ENCODE peak calls at places on chromosomes 11 and 22, in four cellular contexts. O, K, P and I are unnamed samples.

GRCh38 chr11:17528181-17528691 is 16.0 kb downstream of the USH1C start:
- DNase-seq in O (peak; percentile 88), K (peak; percentile 23), P (peak; percentile 88), I (peak; percentile 82)

GRCh38 chr11:57491371-57492061 is 24.0 kb downstream of the SLC43A1 start:
- DNase-seq in O (peak; percentile 76), K (peak; percentile 38), P (peak; percentile 73), I (peak; percentile 78)

GRCh38 chr11:75577198-75577597 is 15.1 kb downstream of the SERPINH1 start:
- DNase-seq in O (peak; percentile 85), K (no peak), P (peak; percentile 84), I (peak; percentile 78)

GRCh38 chr11:102639656-102640055 is 14.5 kb upstream of the MMP20 start:
- DNase-seq in O (no peak), K (no peak), P (no peak), I (no peak)

GRCh38 chr11:1548221-1549070 is 23.6 kb downstream of the DUSP8 start:
- DNase-seq in O (no peak), K (no peak), P (peak; percentile 76), I (peak; percentile 73)

GRCh38 chr11:77195071-77195705 is 67.1 kb downstream of the MYO7A start:
- DNase-seq in O (no peak), K (no peak), P (no peak), I (no peak)

GRCh38 chr11:75554258-75555022 is 7.6 kb upstream of the SERPINH1 start:
- DNase-seq in O (peak; percentile 81), K (peak; percentile 73), P (peak; percentile 96), I (peak; percentile 89)

GRCh38 chr22:29205598-29206371 is at the start of gene EMID1:
- DNase-seq in O (peak; percentile 73), K (no peak), P (peak; percentile 90), I (peak; percentile 58)

GRCh38 chr11:124961972-124962609 is 8.1 kb downstream of the CCDC15 start:
- DNase-seq in O (peak; percentile 64), K (peak; percentile 78), P (peak; percentile 60), I (no peak)

GRCh38 chr11:33557201-33557600 is 143.4 kb downstream of the C11orf91 start:
- DNase-seq in O (no peak), K (no peak), P (no peak), I (no peak)

GRCh38 chr22:50360578-50360977 is 17.5 kb downstream of the PPP6R2 start:
- DNase-seq in O (no peak), K (no peak), P (no peak), I (no peak)

GRCh38 chr11:76185511-76185910 is 20.8 kb downstream of the WNT11 start:
- DNase-seq in O (no peak), K (no peak), P (no peak), I (no peak)

GRCh38 chr11:4125141-4125540 is 30.5 kb downstream of the RRM1 start:
- DNase-seq in O (no peak), K (no peak), P (no peak), I (no peak)

GRCh38 chr11:126518130-126518995 is 162.9 kb downstream of the ST3GAL4 start:
- DNase-seq in O (no peak), K (no peak), P (peak; percentile 81), I (no peak)

GRCh38 chr11:122081073-122081472 is 34.9 kb downstream of the BLID start:
- DNase-seq in O (no peak), K (no peak), P (no peak), I (no peak)

GRCh38 chr11:1453611-1454386 is 32.8 kb downstream of the MOB2 start:
- DNase-seq in O (peak; percentile 68), K (peak; percentile 44), P (no peak), I (peak; percentile 89)

GRCh38 chr11:40388097-40388818 is 1071.2 kb downstream of the LRRC4C start:
- DNase-seq in O (no peak), K (no peak), P (no peak), I (no peak)

GRCh38 chr11:5620606-5621521 is 3.9 kb upstream of the TRIM34 start:
- DNase-seq in O (peak; percentile 30), K (peak; percentile 42), P (no peak), I (no peak)

GRCh38 chr11:68146704-68147474 is 25.7 kb upstream of the CHKA start:
- DNase-seq in O (peak; percentile 80), K (peak; percentile 97), P (peak; percentile 82), I (no peak)

GRCh38 chr22:26722159-26722558 is 64.8 kb downstream of the MIAT start:
- DNase-seq in O (no peak), K (no peak), P (no peak), I (no peak)

GRCh38 chr11:116173946-116174911 is 598.6 kb downstream of the BUD13 start:
- DNase-seq in O (no peak), K (no peak), P (no peak), I (no peak)

GRCh38 chr11:693415-693831 is 1.6 kb downstream of the DEAF1 start:
- DNase-seq in O (no peak), K (no peak), P (no peak), I (no peak)

GRCh38 chr11:129709801-129710398 is 105.7 kb upstream of the TMEM45B start:
- DNase-seq in O (no peak), K (no peak), P (no peak), I (no peak)

GRCh38 chr11:119012629-119013170 is 5.4 kb downstream of the RPS25 start:
- DNase-seq in O (peak; percentile 9), K (no peak), P (no peak), I (no peak)

GRCh38 chr22:19068784-19069271 is 53.4 kb downstream of the DGCR2 start:
- DNase-seq in O (no peak), K (no peak), P (no peak), I (no peak)

GRCh38 chr11:10866893-10867331 is 9.1 kb upstream of the ZBED5 start:
- DNase-seq in O (no peak), K (no peak), P (peak; percentile 4), I (no peak)

GRCh38 chr11:88293931-88294330 is 43.6 kb downstream of the CTSC start:
- DNase-seq in O (no peak), K (no peak), P (no peak), I (no peak)

GRCh38 chr11:575324-575995 is 810 bp upstream of the PHRF1 start:
- DNase-seq in O (no peak), K (peak; percentile 59), P (no peak), I (peak; percentile 74)

GRCh38 chr11:122486793-122487495 is 168.6 kb upstream of the UBASH3B start:
- DNase-seq in O (no peak), K (no peak), P (no peak), I (peak; percentile 56)

DNA sequence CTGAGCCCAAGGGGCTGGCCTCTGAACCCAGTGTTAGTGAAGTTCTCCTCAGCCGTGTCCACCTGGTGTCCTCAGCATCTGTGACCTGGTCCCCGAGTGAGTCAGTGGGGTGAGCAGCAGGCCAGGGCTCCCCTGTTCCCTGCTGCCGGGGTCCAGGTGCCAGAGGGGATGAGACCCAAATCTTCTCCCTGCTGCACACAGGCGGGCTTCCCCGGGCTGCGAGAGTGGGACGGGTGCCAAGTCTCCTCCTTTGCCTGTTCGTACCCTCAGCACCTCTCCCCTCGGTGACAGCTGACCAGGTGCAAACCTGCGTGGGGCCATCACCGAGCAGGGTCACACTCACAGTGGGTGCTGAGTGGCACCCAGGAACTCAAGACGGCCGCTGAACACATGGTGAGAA is 514.6 kb downstream of the TBC1D22A start:
- DNase-seq in O (no peak), K (no peak), P (no peak), I (no peak)
- TF ChIP-seq FOXJ3 in O (no peak), K (no peak), P (no peak), I (no peak)

DNA sequence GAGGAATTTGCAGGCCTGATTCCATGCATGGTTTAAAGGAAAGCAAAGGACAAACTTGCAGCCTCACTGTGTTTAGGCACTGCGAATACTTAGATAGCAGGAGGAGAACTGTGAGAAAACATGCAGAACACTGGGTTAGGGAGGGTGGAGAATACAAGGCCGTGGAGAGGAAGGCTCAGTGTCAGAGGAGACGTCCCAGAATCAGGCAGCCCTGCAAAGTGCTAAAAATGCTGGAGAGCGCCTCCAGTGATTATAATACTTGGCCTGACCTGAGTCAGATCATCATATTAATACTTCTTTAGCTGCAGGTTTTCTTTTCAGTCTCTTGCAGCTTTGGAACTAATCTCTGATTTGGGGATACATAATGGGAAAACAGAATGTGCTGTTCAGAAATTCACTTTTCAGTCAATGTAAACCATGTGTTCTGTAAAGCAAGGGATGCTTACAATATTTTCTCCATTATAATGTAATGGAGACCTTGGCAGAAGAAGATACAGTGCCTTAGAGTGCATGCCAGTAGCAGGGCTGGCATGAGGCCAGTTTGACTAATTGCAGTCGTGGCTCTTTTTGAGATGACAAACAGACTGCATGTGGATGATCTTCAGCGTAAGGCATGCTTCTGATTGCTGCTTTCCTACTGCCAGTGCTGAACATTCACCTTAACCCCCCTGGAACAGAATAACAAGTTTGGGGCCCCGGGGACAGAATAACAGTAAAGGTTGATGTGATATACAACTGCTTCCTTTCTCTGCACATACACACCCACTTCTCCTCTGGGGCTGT is 16.8 kb downstream of the EXT2 start:
- DNase-seq in O (no peak), K (no peak), P (peak; percentile 58), I (no peak)
- TF ChIP-seq FOXJ3 in O (no peak), K (no peak), P (no peak), I (no peak)

GRCh38 chr22:39809772-39810557 is 83.6 kb downstream of the ENTHD1 start:
- DNase-seq in O (no peak), K (no peak), P (no peak), I (no peak)

GRCh38 chr22:39815882-39816395 is 77.6 kb downstream of the ENTHD1 start:
- DNase-seq in O (no peak), K (no peak), P (no peak), I (no peak)

GRCh38 chr22:39818050-39818449 is 75.5 kb downstream of the ENTHD1 start:
- DNase-seq in O (peak; percentile 32), K (no peak), P (no peak), I (no peak)

GRCh38 chr22:39819429-39819828 is 74.1 kb downstream of the ENTHD1 start:
- DNase-seq in O (no peak), K (no peak), P (no peak), I (no peak)

DNA sequence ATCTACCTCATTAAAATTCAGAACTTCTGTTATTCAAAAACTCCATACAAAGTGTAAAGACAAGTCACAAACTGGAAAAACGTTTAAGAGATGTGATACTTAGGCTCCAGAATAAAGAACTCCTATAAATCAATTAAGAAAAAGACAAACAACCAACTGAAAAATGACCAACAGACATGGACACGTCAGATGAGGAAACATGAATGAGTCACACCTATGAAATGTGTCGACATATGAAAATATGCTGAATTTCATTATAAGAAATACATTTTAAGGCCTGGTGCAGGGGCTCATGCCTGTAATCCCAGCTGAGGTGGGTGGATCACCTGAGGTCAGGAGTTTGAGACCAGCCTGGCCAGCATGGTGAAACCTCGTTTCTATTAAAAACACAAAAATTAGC is 78.7 kb downstream of the ENTHD1 start:
- DNase-seq in O (no peak), K (no peak), P (no peak), I (no peak)
- TF ChIP-seq FOXJ3 in O (no peak), K (no peak), P (no peak), I (no peak)

DNA sequence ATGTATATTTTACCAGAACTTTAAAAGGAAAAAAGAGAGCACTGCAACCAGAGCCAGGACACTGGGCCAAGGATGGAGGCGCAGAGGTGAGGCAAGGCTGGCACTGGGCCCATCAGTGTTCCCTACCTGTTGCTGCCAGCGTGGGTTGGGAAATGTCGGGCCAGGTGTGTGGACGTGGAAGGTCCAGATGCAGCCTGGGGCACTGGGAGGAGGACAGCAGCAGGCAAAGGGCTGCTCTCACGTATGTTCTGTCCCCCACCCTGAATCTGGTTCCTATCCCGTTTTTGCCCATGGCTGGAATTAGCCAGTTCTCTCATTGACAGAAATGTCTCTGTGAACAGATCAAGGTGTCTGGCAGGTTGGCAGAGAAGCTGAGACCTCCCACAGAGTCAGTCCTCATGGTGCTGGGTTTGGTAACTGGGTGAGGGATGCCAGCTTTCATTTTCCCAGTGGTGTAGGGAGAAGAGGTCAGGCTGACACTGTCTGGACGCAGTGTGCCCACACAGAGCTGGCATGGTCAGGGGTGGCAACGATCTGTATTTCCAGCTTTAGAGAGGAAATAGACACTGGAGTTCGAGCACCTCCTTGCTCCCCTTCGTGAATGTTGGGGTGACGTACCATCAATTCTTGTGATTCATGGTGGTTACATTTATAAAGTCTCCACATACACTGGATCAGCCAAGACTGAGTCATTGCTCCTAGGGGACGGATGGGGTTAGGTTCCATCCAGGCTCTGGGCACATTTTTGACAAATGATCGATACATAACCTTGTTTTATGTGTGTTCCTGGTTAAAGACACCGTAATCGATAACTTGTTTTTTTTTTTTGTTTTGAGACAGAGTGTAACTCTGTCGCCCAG is 4.3 kb upstream of the PNPLA3 start:
- DNase-seq in O (no peak), K (no peak), P (peak; percentile 12), I (no peak)
- TF ChIP-seq FOXJ3 in O (no peak), K (no peak), P (no peak), I (no peak)